ENCODE peak calls at places on chromosomes 12 and 14, in seven cellular contexts. One of them, this sample, is unnamed.

GRCh38 chr12:8077207-8077606 is 4.9 kb upstream of the NECAP1 start:
- DNase-seq in brain microvascular endothelial cell: no peak
- DNase-seq in Peyer's patch: no peak
- DNase-seq in HFF-Myc: peak; percentile 43
- DNase-seq in astrocyte of the spinal cord: peak; percentile 43
- DNase-seq in sigmoid colon: no peak
- DNase-seq in fibroblast of mammary gland: peak; percentile 69
- DNase-seq in this sample: no peak

GRCh38 chr14:50363734-50364113 is 33.0 kb downstream of the CDKL1 start:
- DNase-seq in sigmoid colon: no peak
- DNase-seq in brain microvascular endothelial cell: no peak
- DNase-seq in fibroblast of mammary gland: peak; percentile 28
- DNase-seq in HFF-Myc: no peak
- DNase-seq in Peyer's patch: no peak
- DNase-seq in astrocyte of the spinal cord: no peak
- DNase-seq in this sample: no peak

GRCh38 chr12:7131502-7131866 is 1.3 kb downstream of the CLSTN3 start:
- DNase-seq in fibroblast of mammary gland: no peak
- DNase-seq in sigmoid colon: no peak
- DNase-seq in HFF-Myc: no peak
- DNase-seq in astrocyte of the spinal cord: no peak
- DNase-seq in Peyer's patch: no peak
- DNase-seq in brain microvascular endothelial cell: no peak
- DNase-seq in this sample: no peak

GRCh38 chr12:8692573-8692972 is 5.2 kb upstream of the RIMKLB start:
- DNase-seq in HFF-Myc: no peak
- DNase-seq in brain microvascular endothelial cell: peak; percentile 29
- DNase-seq in Peyer's patch: no peak
- DNase-seq in sigmoid colon: peak; percentile 84
- DNase-seq in astrocyte of the spinal cord: peak; percentile 76
- DNase-seq in fibroblast of mammary gland: peak; percentile 15
- DNase-seq in this sample: peak; percentile 46

GRCh38 chr12:88469136-88469535 is 111.1 kb downstream of the KITLG start:
- DNase-seq in HFF-Myc: no peak
- DNase-seq in Peyer's patch: no peak
- DNase-seq in sigmoid colon: no peak
- DNase-seq in fibroblast of mammary gland: no peak
- DNase-seq in astrocyte of the spinal cord: no peak
- DNase-seq in brain microvascular endothelial cell: no peak
- DNase-seq in this sample: no peak

GRCh38 chr14:24665440-24665991 is 31.5 kb upstream of the GZMB start:
- DNase-seq in sigmoid colon: no peak
- DNase-seq in HFF-Myc: no peak
- DNase-seq in brain microvascular endothelial cell: no peak
- DNase-seq in astrocyte of the spinal cord: no peak
- DNase-seq in Peyer's patch: no peak
- DNase-seq in fibroblast of mammary gland: no peak
- DNase-seq in this sample: no peak

GRCh38 chr14:59439256-59440015 is 25.7 kb downstream of the GPR135 start:
- DNase-seq in brain microvascular endothelial cell: no peak
- DNase-seq in Peyer's patch: no peak
- DNase-seq in astrocyte of the spinal cord: peak; percentile 18
- DNase-seq in fibroblast of mammary gland: peak; percentile 78
- DNase-seq in sigmoid colon: no peak
- DNase-seq in HFF-Myc: no peak
- DNase-seq in this sample: no peak

GRCh38 chr14:97095269-97095668 is 298.1 kb downstream of the VRK1 start:
- DNase-seq in brain microvascular endothelial cell: no peak
- DNase-seq in sigmoid colon: no peak
- DNase-seq in HFF-Myc: no peak
- DNase-seq in Peyer's patch: no peak
- DNase-seq in astrocyte of the spinal cord: no peak
- DNase-seq in fibroblast of mammary gland: no peak
- DNase-seq in this sample: no peak

GRCh38 chr12:55647027-55647426 is 10.3 kb downstream of the OR10P1 start:
- DNase-seq in Peyer's patch: no peak
- DNase-seq in sigmoid colon: no peak
- DNase-seq in astrocyte of the spinal cord: no peak
- DNase-seq in fibroblast of mammary gland: no peak
- DNase-seq in brain microvascular endothelial cell: no peak
- DNase-seq in HFF-Myc: no peak
- DNase-seq in this sample: no peak

GRCh38 chr14:103398427-103399195 is 13.4 kb downstream of the MARK3 start:
- DNase-seq in HFF-Myc: no peak
- DNase-seq in brain microvascular endothelial cell: no peak
- DNase-seq in Peyer's patch: no peak
- DNase-seq in sigmoid colon: no peak
- DNase-seq in fibroblast of mammary gland: peak; percentile 56
- DNase-seq in astrocyte of the spinal cord: peak; percentile 40
- DNase-seq in this sample: no peak

GRCh38 chr12:15505616-15506015 is 183.3 kb downstream of the PTPRO start:
- DNase-seq in Peyer's patch: no peak
- DNase-seq in brain microvascular endothelial cell: no peak
- DNase-seq in fibroblast of mammary gland: peak; percentile 25
- DNase-seq in sigmoid colon: no peak
- DNase-seq in astrocyte of the spinal cord: no peak
- DNase-seq in HFF-Myc: no peak
- DNase-seq in this sample: no peak

GRCh38 chr14:94396628-94397210 is 8.3 kb upstream of the SERPINA1 start:
- DNase-seq in Peyer's patch: no peak
- DNase-seq in HFF-Myc: no peak
- DNase-seq in fibroblast of mammary gland: no peak
- DNase-seq in sigmoid colon: no peak
- DNase-seq in brain microvascular endothelial cell: no peak
- DNase-seq in astrocyte of the spinal cord: no peak
- DNase-seq in this sample: no peak

GRCh38 chr12:73612571-73612970 is 925.1 kb upstream of the ATXN7L3B start:
- DNase-seq in astrocyte of the spinal cord: no peak
- DNase-seq in HFF-Myc: no peak
- DNase-seq in Peyer's patch: no peak
- DNase-seq in sigmoid colon: no peak
- DNase-seq in brain microvascular endothelial cell: no peak
- DNase-seq in fibroblast of mammary gland: no peak
- DNase-seq in this sample: no peak

GRCh38 chr14:22188346-22188745 is 400.7 kb downstream of the DAD1 start:
- DNase-seq in HFF-Myc: no peak
- DNase-seq in sigmoid colon: no peak
- DNase-seq in brain microvascular endothelial cell: no peak
- DNase-seq in astrocyte of the spinal cord: peak; percentile 66
- DNase-seq in fibroblast of mammary gland: peak; percentile 74
- DNase-seq in Peyer's patch: no peak
- DNase-seq in this sample: no peak

GRCh38 chr14:22180045-22180444 is 409.0 kb downstream of the DAD1 start:
- DNase-seq in sigmoid colon: no peak
- DNase-seq in Peyer's patch: no peak
- DNase-seq in fibroblast of mammary gland: no peak
- DNase-seq in brain microvascular endothelial cell: no peak
- DNase-seq in astrocyte of the spinal cord: no peak
- DNase-seq in HFF-Myc: no peak
- DNase-seq in this sample: no peak

GRCh38 chr14:22189873-22190272 is 399.2 kb downstream of the DAD1 start:
- DNase-seq in sigmoid colon: no peak
- DNase-seq in fibroblast of mammary gland: no peak
- DNase-seq in astrocyte of the spinal cord: no peak
- DNase-seq in brain microvascular endothelial cell: no peak
- DNase-seq in Peyer's patch: no peak
- DNase-seq in HFF-Myc: no peak
- DNase-seq in this sample: no peak

GRCh38 chr14:22184157-22185025 is 404.6 kb downstream of the DAD1 start:
- DNase-seq in Peyer's patch: no peak
- DNase-seq in HFF-Myc: no peak
- DNase-seq in brain microvascular endothelial cell: peak; percentile 72
- DNase-seq in astrocyte of the spinal cord: peak; percentile 76
- DNase-seq in fibroblast of mammary gland: peak; percentile 43
- DNase-seq in sigmoid colon: no peak
- DNase-seq in this sample: no peak

DNA sequence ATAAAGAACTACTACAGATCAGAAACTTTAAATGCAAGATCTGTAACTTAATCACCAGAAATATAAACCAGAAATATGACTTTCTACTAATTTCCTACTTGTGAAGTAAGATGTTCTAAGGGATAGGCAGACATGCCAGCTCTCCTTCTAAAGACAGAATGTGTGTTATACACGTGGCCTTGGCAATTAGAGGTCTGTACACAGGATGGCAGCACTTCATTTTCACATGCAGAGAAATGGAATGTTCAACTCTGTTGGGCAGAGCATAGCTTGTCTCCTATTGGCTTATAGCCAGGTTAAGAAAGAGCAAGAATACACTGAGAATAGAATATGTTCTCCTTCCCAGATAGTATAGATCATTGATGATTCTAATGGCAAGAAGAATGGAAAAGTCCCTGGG is 403.8 kb downstream of the DAD1 start:
- DNase-seq in sigmoid colon: no peak
- DNase-seq in fibroblast of mammary gland: peak; percentile 42
- DNase-seq in astrocyte of the spinal cord: peak; percentile 41
- DNase-seq in Peyer's patch: no peak
- DNase-seq in brain microvascular endothelial cell: peak; percentile 76
- DNase-seq in HFF-Myc: no peak
- DNase-seq in this sample: no peak
- TF ChIP-seq CTCF in sigmoid colon: no peak
- TF ChIP-seq CTCF in fibroblast of mammary gland: no peak
- TF ChIP-seq CTCF in astrocyte of the spinal cord: peak; percentile 12
- TF ChIP-seq CTCF in Peyer's patch: no peak
- TF ChIP-seq CTCF in brain microvascular endothelial cell: peak; percentile 38
- TF ChIP-seq CTCF in HFF-Myc: no peak
- TF ChIP-seq CTCF in this sample: no peak

DNA sequence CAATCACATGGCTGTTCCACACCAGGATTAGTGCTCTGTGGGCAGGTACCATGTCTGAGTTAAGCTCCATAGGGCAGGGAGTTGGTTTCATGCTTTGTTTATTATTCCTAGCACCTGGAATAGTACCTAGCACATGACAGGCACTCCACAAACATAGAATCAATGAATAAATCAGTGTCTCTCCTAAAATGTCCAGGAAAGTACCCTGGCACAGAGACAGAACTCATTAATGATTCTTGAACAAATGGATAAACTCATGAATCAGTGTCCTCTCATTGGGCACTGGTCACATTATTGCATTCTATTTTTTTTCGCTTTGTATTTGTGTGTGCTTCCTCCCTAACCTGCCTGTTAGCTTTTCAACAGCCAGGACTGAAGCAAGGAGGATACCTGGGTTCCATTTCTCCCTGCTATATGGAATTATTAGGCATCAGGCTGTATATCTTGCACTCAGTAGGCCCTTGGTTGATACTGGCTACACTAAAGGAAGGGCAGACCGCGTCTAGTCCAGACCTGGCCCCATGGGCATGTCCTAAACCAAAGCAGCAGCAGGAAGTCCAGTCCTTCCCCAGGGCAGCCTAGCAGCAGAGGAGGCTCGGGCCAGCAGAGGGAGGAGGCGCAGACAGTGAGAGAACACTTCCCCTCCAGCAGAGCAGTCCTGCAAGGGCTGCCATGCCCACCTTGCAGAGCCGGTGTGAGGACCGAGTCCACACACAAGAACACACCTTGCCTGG is 18.4 kb downstream of the HDAC7 start:
- DNase-seq in brain microvascular endothelial cell: no peak
- DNase-seq in HFF-Myc: no peak
- DNase-seq in Peyer's patch: no peak
- DNase-seq in astrocyte of the spinal cord: no peak
- DNase-seq in sigmoid colon: no peak
- DNase-seq in fibroblast of mammary gland: no peak
- DNase-seq in this sample: no peak
- TF ChIP-seq CTCF in brain microvascular endothelial cell: peak; percentile 60
- TF ChIP-seq CTCF in HFF-Myc: no peak
- TF ChIP-seq CTCF in Peyer's patch: no peak
- TF ChIP-seq CTCF in astrocyte of the spinal cord: peak; percentile 44
- TF ChIP-seq CTCF in sigmoid colon: peak; percentile 31
- TF ChIP-seq CTCF in fibroblast of mammary gland: peak; percentile 29
- TF ChIP-seq CTCF in this sample: no peak

GRCh38 chr14:32471183-32471582 is 142.1 kb downstream of the AKAP6 start:
- DNase-seq in astrocyte of the spinal cord: no peak
- DNase-seq in fibroblast of mammary gland: no peak
- DNase-seq in HFF-Myc: no peak
- DNase-seq in sigmoid colon: no peak
- DNase-seq in Peyer's patch: no peak
- DNase-seq in brain microvascular endothelial cell: no peak
- DNase-seq in this sample: no peak

GRCh38 chr14:32468955-32469354 is 139.9 kb downstream of the AKAP6 start:
- DNase-seq in Peyer's patch: no peak
- DNase-seq in sigmoid colon: no peak
- DNase-seq in brain microvascular endothelial cell: peak; percentile 77
- DNase-seq in HFF-Myc: no peak
- DNase-seq in fibroblast of mammary gland: peak; percentile 82
- DNase-seq in astrocyte of the spinal cord: peak; percentile 78
- DNase-seq in this sample: no peak

GRCh38 chr14:32470161-32470705 is 141.1 kb downstream of the AKAP6 start:
- DNase-seq in Peyer's patch: no peak
- DNase-seq in fibroblast of mammary gland: no peak
- DNase-seq in brain microvascular endothelial cell: no peak
- DNase-seq in HFF-Myc: no peak
- DNase-seq in sigmoid colon: no peak
- DNase-seq in astrocyte of the spinal cord: no peak
- DNase-seq in this sample: no peak

GRCh38 chr14:32472081-32472480 is 143.0 kb downstream of the AKAP6 start:
- DNase-seq in astrocyte of the spinal cord: no peak
- DNase-seq in fibroblast of mammary gland: no peak
- DNase-seq in HFF-Myc: no peak
- DNase-seq in Peyer's patch: no peak
- DNase-seq in sigmoid colon: no peak
- DNase-seq in brain microvascular endothelial cell: no peak
- DNase-seq in this sample: no peak

GRCh38 chr14:32469388-32470160 is 140.5 kb downstream of the AKAP6 start:
- DNase-seq in HFF-Myc: no peak
- DNase-seq in fibroblast of mammary gland: peak; percentile 67
- DNase-seq in brain microvascular endothelial cell: no peak
- DNase-seq in Peyer's patch: no peak
- DNase-seq in sigmoid colon: no peak
- DNase-seq in astrocyte of the spinal cord: peak; percentile 78
- DNase-seq in this sample: no peak
- TF ChIP-seq CTCF in HFF-Myc: peak; percentile 24
- TF ChIP-seq CTCF in fibroblast of mammary gland: peak; percentile 56
- TF ChIP-seq CTCF in brain microvascular endothelial cell: peak; percentile 17
- TF ChIP-seq CTCF in Peyer's patch: peak; percentile 77
- TF ChIP-seq CTCF in sigmoid colon: no peak
- TF ChIP-seq CTCF in astrocyte of the spinal cord: peak; percentile 39
- TF ChIP-seq CTCF in this sample: peak; percentile 31

GRCh38 chr12:4108803-4109345 is 164.7 kb upstream of the CCND2 start:
- DNase-seq in sigmoid colon: no peak
- DNase-seq in fibroblast of mammary gland: peak; percentile 12
- DNase-seq in HFF-Myc: no peak
- DNase-seq in Peyer's patch: no peak
- DNase-seq in brain microvascular endothelial cell: no peak
- DNase-seq in astrocyte of the spinal cord: no peak
- DNase-seq in this sample: no peak

GRCh38 chr12:4109826-4110225 is 163.7 kb upstream of the CCND2 start:
- DNase-seq in brain microvascular endothelial cell: no peak
- DNase-seq in HFF-Myc: no peak
- DNase-seq in fibroblast of mammary gland: no peak
- DNase-seq in Peyer's patch: no peak
- DNase-seq in sigmoid colon: no peak
- DNase-seq in astrocyte of the spinal cord: no peak
- DNase-seq in this sample: no peak

GRCh38 chr12:4107911-4108697 is 165.5 kb upstream of the CCND2 start:
- DNase-seq in Peyer's patch: no peak
- DNase-seq in fibroblast of mammary gland: no peak
- DNase-seq in astrocyte of the spinal cord: no peak
- DNase-seq in brain microvascular endothelial cell: no peak
- DNase-seq in HFF-Myc: no peak
- DNase-seq in sigmoid colon: no peak
- DNase-seq in this sample: no peak

GRCh38 chr12:4106617-4107016 is 166.9 kb upstream of the CCND2 start:
- DNase-seq in fibroblast of mammary gland: no peak
- DNase-seq in HFF-Myc: no peak
- DNase-seq in Peyer's patch: no peak
- DNase-seq in astrocyte of the spinal cord: no peak
- DNase-seq in brain microvascular endothelial cell: no peak
- DNase-seq in sigmoid colon: no peak
- DNase-seq in this sample: no peak

GRCh38 chr12:4107436-4107878 is 166.1 kb upstream of the CCND2 start:
- DNase-seq in HFF-Myc: no peak
- DNase-seq in brain microvascular endothelial cell: peak; percentile 66
- DNase-seq in Peyer's patch: no peak
- DNase-seq in sigmoid colon: no peak
- DNase-seq in fibroblast of mammary gland: peak; percentile 67
- DNase-seq in astrocyte of the spinal cord: peak; percentile 27
- DNase-seq in this sample: peak; percentile 27
- TF ChIP-seq CTCF in HFF-Myc: peak; percentile 69
- TF ChIP-seq CTCF in brain microvascular endothelial cell: peak; percentile 66
- TF ChIP-seq CTCF in Peyer's patch: peak; percentile 79
- TF ChIP-seq CTCF in sigmoid colon: peak; percentile 61
- TF ChIP-seq CTCF in fibroblast of mammary gland: peak; percentile 75
- TF ChIP-seq CTCF in astrocyte of the spinal cord: peak; percentile 56
- TF ChIP-seq CTCF in this sample: peak; percentile 50

This sample was measured in glutamatergic neuron.